ENCODE peak calls at places on chromosomes 2 and 18, in four cellular contexts. J is WTC11, Y is NCI-H1105 treated with DMSO at 0.1 percent for 48 hours, E is activated T-cell treated with anti-CD3 and anti-CD28 coated beads for 1 hour. H is an unnamed sample.

GRCh38 chr18:32393407-32393806 is 77.3 kb downstream of the GAREM1 start:
- DNase-seq in Y (peak), E (no peak), J (no peak), H (no peak)

GRCh38 chr2:185738679-185739472 is at the start of gene FSIP2:
- DNase-seq in E (no peak), Y (no peak), J (peak), H (peak)

GRCh38 chr2:9707008-9707407 is 76.2 kb upstream of the YWHAQ start:
- DNase-seq in E (no peak), Y (no peak), J (no peak), H (no peak)

GRCh38 chr18:8553611-8553924 is 55.7 kb upstream of the RAB12 start:
- DNase-seq in Y (no peak), E (no peak), J (no peak), H (no peak)

GRCh38 chr2:240925191-240925575 is 19.0 kb downstream of the CROCC2 start:
- DNase-seq in J (peak), E (no peak), Y (no peak), H (no peak)

GRCh38 chr2:180776924-180777323 is 203.5 kb upstream of the UBE2E3 start:
- DNase-seq in J (no peak), E (no peak), Y (peak), H (no peak)

GRCh38 chr2:9235388-9236344 is 29.1 kb downstream of the ASAP2 start:
- DNase-seq in E (no peak), J (no peak), Y (no peak), H (no peak)

GRCh38 chr2:121735520-121736074 is 1.1 kb downstream of the NIFK start:
- DNase-seq in E (no peak), J (no peak), Y (no peak), H (no peak)

GRCh38 chr18:34600874-34601273 is 109.2 kb upstream of the DTNA start:
- DNase-seq in J (no peak), Y (no peak), E (no peak), H (no peak)

GRCh38 chr18:23864620-23865019 is 149.9 kb upstream of the TTC39C start:
- DNase-seq in Y (no peak), J (no peak), E (peak), H (no peak)

GRCh38 chr2:23609254-23609653 is 224.3 kb downstream of the KLHL29 start:
- DNase-seq in Y (no peak), J (no peak), E (no peak), H (no peak)

GRCh38 chr2:110777531-110778311 is 45.3 kb downstream of the ACOXL start:
- DNase-seq in J (no peak), E (no peak), Y (no peak), H (no peak)

GRCh38 chr2:111100765-111101162 is 19.9 kb upstream of the BCL2L11 start:
- DNase-seq in Y (no peak), J (no peak), E (no peak), H (no peak)

GRCh38 chr2:186641807-186642321 is 52.0 kb upstream of the FAM171B start:
- DNase-seq in E (no peak), Y (peak), J (no peak), H (peak)

GRCh38 chr2:196914867-196915465 is 11.5 kb downstream of the PGAP1 start:
- DNase-seq in J (no peak), Y (no peak), E (no peak), H (no peak)

GRCh38 chr2:201959626-201960025 is 74.0 kb upstream of the FZD7 start:
- DNase-seq in Y (peak), E (no peak), J (no peak), H (no peak)

GRCh38 chr2:111687911-111688310 is 196.1 kb downstream of the ANAPC1 start:
- DNase-seq in Y (no peak), J (no peak), E (no peak), H (no peak)